ENCODE peak calls at places on chromosome 1, in six cellular contexts. O is OCI-LY7, U is PC-3, J is Karpas-422, T is hepatocyte, R is SK-N-SH. S is an unnamed sample.

GRCh38 chr1:22080184-22080583 is 27.7 kb downstream of the CDC42 start:
- DNase-seq in O (no peak), U (no peak), J (no peak), T (no peak), R (no peak), S (no peak)

GRCh38 chr1:82722608-82723007 is 921.9 kb downstream of the ADGRL2 start:
- DNase-seq in O (no peak), U (no peak), J (no peak), T (no peak), R (no peak), S (no peak)

GRCh38 chr1:41481109-41481775 is 3.2 kb downstream of the EDN2 start:
- DNase-seq in O (no peak), U (no peak), J (no peak), T (no peak), R (no peak), S (no peak)

GRCh38 chr1:14160766-14161165 is 437.7 kb upstream of the KAZN start:
- DNase-seq in O (no peak), U (no peak), J (no peak), T (no peak), R (no peak), S (no peak)

GRCh38 chr1:188723332-188724020 is 1754.2 kb downstream of the BRINP3 start:
- DNase-seq in O (no peak), U (peak; percentile 2), J (no peak), T (no peak), R (no peak), S (no peak)

GRCh38 chr1:248924696-248925532 is 18.9 kb downstream of the PGBD2 start:
- DNase-seq in O (peak; percentile 79), U (peak; percentile 77), J (peak; percentile 83), T (peak; percentile 58), R (peak; percentile 74), S (peak; percentile 40)

GRCh38 chr1:97563926-97564325 is 356.9 kb downstream of the DPYD start:
- DNase-seq in O (no peak), U (no peak), J (no peak), T (no peak), R (no peak), S (no peak)

GRCh38 chr1:194167956-194168355 is 981.5 kb upstream of the B3GALT2 start:
- DNase-seq in O (no peak), U (no peak), J (no peak), T (no peak), R (no peak), S (no peak)

GRCh38 chr1:153985984-153986761 is at the start of gene RAB13:
- DNase-seq in O (no peak), U (peak; percentile 90), J (peak; percentile 72), T (peak; percentile 95), R (peak; percentile 92), S (peak; percentile 61)

GRCh38 chr1:226217273-226217672 is 6.2 kb upstream of the MIXL1 start:
- DNase-seq in O (no peak), U (no peak), J (no peak), T (peak; percentile 38), R (no peak), S (no peak)

GRCh38 chr1:111565079-111565478 is 54.5 kb upstream of the RAP1A start:
- DNase-seq in O (no peak), U (peak; percentile 64), J (no peak), T (no peak), R (no peak), S (no peak)

GRCh38 chr1:154742586-154742985 is 127.5 kb downstream of the KCNN3 start:
- DNase-seq in O (no peak), U (no peak), J (no peak), T (no peak), R (no peak), S (no peak)

GRCh38 chr1:6157528-6158174 is 22.5 kb downstream of the CHD5 start:
- DNase-seq in O (no peak), U (peak; percentile 100), J (no peak), T (peak; percentile 83), R (no peak), S (peak; percentile 75)

GRCh38 chr1:108117908-108118902 is 81.9 kb downstream of the SLC25A24 start:
- DNase-seq in O (no peak), U (peak; percentile 73), J (peak; percentile 58), T (peak; percentile 24), R (peak; percentile 50), S (no peak)

GRCh38 chr1:21261551-21262281 is 28.5 kb downstream of the ECE1 start:
- DNase-seq in O (no peak), U (peak; percentile 67), J (no peak), T (peak; percentile 83), R (peak; percentile 42), S (peak; percentile 64)

GRCh38 chr1:184624626-184625025 is 130.0 kb downstream of the EDEM3 start:
- DNase-seq in O (no peak), U (peak; percentile 55), J (no peak), T (no peak), R (no peak), S (no peak)

GRCh38 chr1:56068908-56069307 is 510.5 kb downstream of the PLPP3 start:
- DNase-seq in O (no peak), U (peak; percentile 78), J (no peak), T (no peak), R (no peak), S (no peak)

GRCh38 chr1:236759252-236759859 is 35.7 kb upstream of the MTR start:
- DNase-seq in O (peak; percentile 66), U (peak; percentile 51), J (peak; percentile 85), T (peak; percentile 66), R (peak; percentile 44), S (peak; percentile 37)

GRCh38 chr1:5986018-5986417 is 6.2 kb downstream of the NPHP4 start:
- DNase-seq in O (no peak), U (no peak), J (no peak), T (no peak), R (no peak), S (no peak)

GRCh38 chr1:173190101-173190895 is 16.8 kb downstream of the TNFSF4 start:
- DNase-seq in O (no peak), U (peak; percentile 86), J (no peak), T (peak; percentile 80), R (no peak), S (peak; percentile 40)

GRCh38 chr1:228938248-228938891 is 203.1 kb downstream of the RHOU start:
- DNase-seq in O (peak; percentile 6), U (no peak), J (no peak), T (no peak), R (no peak), S (no peak)
- H3K4me2 ChIP-seq in O (no peak overlapping the region), U (no peak overlapping the region), J (no peak overlapping the region), T (no peak overlapping the region), R (no peak overlapping the region), S (no peak overlapping the region)

DNA sequence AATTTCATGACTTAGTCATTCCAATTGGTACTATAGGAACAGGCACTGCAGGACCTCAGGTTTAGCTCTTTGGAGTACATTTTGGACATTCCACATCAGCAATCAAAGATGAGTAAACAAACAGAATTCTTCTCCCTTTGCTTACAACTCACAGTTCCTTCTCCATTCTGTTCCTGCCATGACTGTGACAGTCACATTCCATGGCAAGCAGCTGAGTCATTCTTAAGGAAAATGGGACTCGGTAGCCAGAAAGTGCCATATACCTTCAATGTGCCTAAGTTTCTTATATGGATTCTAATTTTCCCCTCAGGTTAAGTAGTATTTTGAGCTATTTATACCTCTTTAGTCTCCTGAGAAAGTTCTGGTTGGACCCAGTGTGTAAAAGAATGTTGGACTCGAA is 25.6 kb downstream of the CRCT1 start:
- DNase-seq in O (no peak), U (no peak), J (no peak), T (no peak), R (no peak), S (no peak)
- H3K9me2 ChIP-seq in O (no peaks in the 10 kb centered on the region), U (no peaks in the 10 kb centered on the region), J (no peaks in the 10 kb centered on the region), T (no peaks in the 10 kb centered on the region), R (no peaks in the 10 kb centered on the region), S (no peaks in the 10 kb centered on the region)

DNA sequence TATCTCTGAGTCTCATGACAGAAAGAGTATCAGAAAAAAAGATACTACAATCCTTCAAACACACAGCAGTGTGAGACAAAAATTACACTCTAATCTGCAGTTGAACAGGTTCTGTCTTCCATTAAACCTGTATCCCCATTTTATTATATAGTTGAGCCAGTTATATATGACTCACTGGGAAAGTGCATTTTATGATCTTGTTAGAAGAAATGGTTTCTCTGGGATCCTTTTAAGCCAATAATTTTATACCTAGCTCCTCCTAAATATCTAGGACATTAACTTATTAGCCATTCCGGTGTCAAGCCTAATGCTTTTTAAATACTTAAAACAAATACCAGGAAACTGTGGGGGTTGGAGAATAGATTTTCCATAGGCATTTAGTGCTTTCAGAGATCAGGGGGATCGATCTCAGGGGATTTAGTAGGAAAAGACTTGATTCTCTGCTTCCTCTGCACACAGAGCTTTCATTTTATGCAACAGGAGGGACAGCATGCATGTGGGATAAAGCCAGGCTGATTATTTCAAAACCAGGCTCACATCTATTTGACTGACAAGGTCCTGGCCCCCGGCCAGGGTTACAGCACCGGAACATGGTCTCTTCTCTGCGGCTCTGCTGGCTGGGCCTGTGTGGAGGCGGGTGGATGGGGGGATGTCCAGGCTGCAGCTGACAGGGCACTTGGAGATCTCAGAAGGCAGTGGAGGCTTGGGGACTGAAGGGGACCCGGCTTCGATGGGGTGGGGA is 310.6 kb downstream of the DISC1 start:
- DNase-seq in O (no peak), U (peak; percentile 69), J (no peak), T (peak; percentile 52), R (peak; percentile 72), S (no peak)
- H3K4me2 ChIP-seq in O (no peak overlapping the region), U (peak overlapping the region; percentile 6), J (no peak overlapping the region), T (peak overlapping the region; percentile 51), R (no peak overlapping the region), S (no peak overlapping the region)

GRCh38 chr1:114043046-114043445 is 63.8 kb downstream of the OLFML3 start:
- DNase-seq in O (no peak), U (no peak), J (no peak), T (no peak), R (no peak), S (no peak)
- H3K9me2 ChIP-seq in O (no peaks in the 10 kb centered on the region), U (no peaks in the 10 kb centered on the region), J (no peaks in the 10 kb centered on the region), T (no peaks in the 10 kb centered on the region), R (no peaks in the 10 kb centered on the region), S (no peaks in the 10 kb centered on the region)

DNA sequence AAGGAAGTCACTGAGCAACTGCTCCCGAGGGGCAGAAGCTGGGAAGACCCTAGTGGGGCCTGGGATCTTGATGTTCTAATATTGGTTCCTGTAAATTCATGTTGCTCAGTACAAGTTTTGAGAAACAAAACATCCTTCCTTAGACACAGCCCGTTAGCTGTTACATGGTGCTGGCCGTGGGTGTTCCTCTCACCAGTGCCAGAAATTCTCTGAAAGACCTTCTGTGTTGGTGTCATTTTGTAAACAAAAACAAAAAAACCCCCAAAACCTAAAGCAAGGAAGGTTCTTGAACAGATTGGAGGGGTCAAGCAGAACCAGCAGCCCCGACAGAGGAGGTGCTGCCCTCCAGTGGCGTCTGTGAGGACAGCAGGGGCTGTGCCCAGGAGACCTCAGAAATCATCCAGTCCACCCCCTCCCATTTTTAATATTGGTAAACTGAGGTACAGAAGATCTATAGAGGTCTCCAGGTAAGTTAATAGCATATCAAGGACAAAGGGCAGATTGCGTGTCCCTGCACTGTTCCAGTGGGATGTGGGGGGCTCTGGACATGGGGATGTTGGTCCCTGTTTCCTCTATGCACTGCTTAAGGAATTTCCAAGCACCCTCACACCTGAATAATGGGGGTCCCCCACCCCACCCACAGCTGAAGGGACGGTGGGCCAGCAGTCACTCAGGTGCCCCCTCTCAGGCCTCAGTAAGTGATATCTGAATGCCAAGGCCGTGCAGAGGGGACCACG is 38.2 kb downstream of the SLC2A7 start:
- DNase-seq in O (peak; percentile 75), U (peak; percentile 64), J (peak; percentile 63), T (peak; percentile 54), R (peak; percentile 78), S (no peak)
- H3K4me2 ChIP-seq in O (peak overlapping the region; percentile 54), U (no peak overlapping the region), J (no peak overlapping the region), T (no peak overlapping the region), R (no peak overlapping the region), S (no peak overlapping the region)

S was measured in HCT116.